ENCODE peak calls at places on chromosomes 16 and 17, in ten cellular contexts. O is natural killer cell; X is SW 1271; E is stomach; I is A172; U is T-helper 2 cell; Y is effector CD8-positive, alpha-beta T cell; J is retina; R is kidney tubule cell; D is hippocampal formation. H is an unnamed sample.

GRCh38 chr17:29572691-29573557 is 4.4 kb downstream of the TP53I13 start:
- DNase-seq in R (peak), O (peak), J (peak), E (peak), D (no peak), U (peak), Y (peak), I (no peak), X (no peak), H (peak)

GRCh38 chr17:74274703-74275340 is 788 bp downstream of the DNAI2 start:
- DNase-seq in I (no peak), E (no peak), D (no peak), J (no peak), R (no peak), X (no peak), U (no peak), O (no peak), Y (no peak), H (no peak)

GRCh38 chr17:47850692-47851573 is at the start of gene SP6:
- DNase-seq in X (no peak), O (peak), R (peak), Y (no peak), D (no peak), J (peak), E (peak), U (peak), I (peak), H (peak)

GRCh38 chr16:63192969-63193368 is 1156.7 kb upstream of the CDH8 start:
- DNase-seq in E (no peak), O (no peak), D (no peak), Y (no peak), X (no peak), R (peak), I (no peak), J (no peak), U (no peak), H (no peak)

GRCh38 chr17:54992797-54993639 is 24.5 kb downstream of the STXBP4 start:
- DNase-seq in U (peak), X (peak), Y (no peak), E (no peak), D (peak), I (peak), R (peak), O (no peak), J (peak), H (peak)

GRCh38 chr16:84041421-84041820 is 1.2 kb downstream of the SLC38A8 start:
- DNase-seq in J (no peak), X (no peak), E (no peak), I (no peak), R (no peak), Y (no peak), D (no peak), U (no peak), O (no peak), H (no peak)

GRCh38 chr16:82361885-82362284 is 191.9 kb upstream of the MPHOSPH6 start:
- DNase-seq in J (no peak), Y (no peak), X (no peak), O (no peak), D (no peak), E (no peak), R (no peak), I (no peak), U (no peak), H (no peak)

GRCh38 chr17:49851387-49852291 is 3.8 kb upstream of the TAC4 start:
- DNase-seq in U (peak), R (peak), J (peak), X (no peak), I (peak), E (peak), Y (peak), D (no peak), O (peak), H (peak)

GRCh38 chr16:2991566-2992261 is 11.5 kb upstream of the PKMYT1 start:
- DNase-seq in I (no peak), O (no peak), D (no peak), U (no peak), Y (no peak), X (no peak), J (no peak), R (no peak), E (no peak), H (no peak)

GRCh38 chr16:89573826-89574680 is 1.5 kb upstream of the CPNE7 start:
- DNase-seq in J (no peak), R (no peak), Y (no peak), D (no peak), I (no peak), U (no peak), O (no peak), E (no peak), X (no peak), H (no peak)

GRCh38 chr16:85615852-85616607 is 2.9 kb downstream of the GSE1 start:
- DNase-seq in O (peak), X (peak), U (peak), J (peak), D (no peak), Y (peak), R (peak), I (peak), E (peak), H (peak)

GRCh38 chr17:909642-910323 is 69.8 kb downstream of the NXN start:
- DNase-seq in I (no peak), Y (no peak), R (no peak), D (no peak), J (no peak), U (no peak), E (no peak), O (no peak), X (peak), H (no peak)

GRCh38 chr17:45231481-45232116 is 9.9 kb downstream of the FMNL1 start:
- DNase-seq in J (no peak), O (no peak), E (peak), X (peak), U (no peak), R (peak), D (no peak), I (no peak), Y (peak), H (no peak)

GRCh38 chr17:39147221-39148185 is 3.9 kb downstream of the PLXDC1 start:
- DNase-seq in R (no peak), O (no peak), U (no peak), E (no peak), D (no peak), I (no peak), J (no peak), X (no peak), Y (no peak), H (no peak)

GRCh38 chr16:74743668-74744299 is 30.8 kb downstream of the FA2H start:
- DNase-seq in O (no peak), J (peak), Y (no peak), U (no peak), X (no peak), I (peak), E (peak), R (peak), D (no peak), H (no peak)

GRCh38 chr16:56681939-56682702 is at the start of gene MT1X:
- DNase-seq in U (peak), D (peak), J (peak), X (peak), R (peak), O (peak), I (peak), E (peak), Y (peak), H (peak)

GRCh38 chr16:84735846-84736586 is 36.2 kb downstream of the USP10 start:
- DNase-seq in U (peak), R (no peak), E (peak), Y (peak), I (peak), D (no peak), X (no peak), O (no peak), J (no peak), H (peak)

GRCh38 chr17:6551909-6552768 is 4.2 kb downstream of the PITPNM3 start:
- DNase-seq in D (no peak), E (peak), O (no peak), U (no peak), X (no peak), J (no peak), I (peak), Y (no peak), R (no peak), H (no peak)

GRCh38 chr16:87725596-87726235 is 40.1 kb downstream of the KLHDC4 start:
- DNase-seq in I (peak), O (peak), Y (no peak), E (no peak), X (no peak), D (no peak), U (no peak), R (no peak), J (no peak), H (no peak)

GRCh38 chr17:63798572-63799113 is 24.7 kb downstream of the DDX42 start:
- DNase-seq in U (no peak), E (no peak), Y (no peak), I (no peak), D (peak), R (no peak), J (no peak), X (no peak), O (no peak), H (no peak)

GRCh38 chr16:90022209-90023077 is 3.2 kb upstream of the DBNDD1 start:
- DNase-seq in O (peak), J (peak), X (peak), R (peak), D (peak), I (peak), Y (peak), U (peak), E (peak), H (peak)

GRCh38 chr16:2826591-2827480 is 3.3 kb upstream of the ZG16B start:
- DNase-seq in Y (no peak), O (no peak), J (no peak), U (no peak), E (no peak), X (no peak), D (no peak), I (no peak), R (no peak), H (no peak)

GRCh38 chr16:31202402-31203385 is at the start of gene PYCARD:
- DNase-seq in U (no peak), R (peak), E (peak), J (peak), D (no peak), O (peak), Y (no peak), I (no peak), X (no peak), H (no peak)

GRCh38 chr17:69913241-69914015 is 161.6 kb upstream of the KCNJ16 start:
- DNase-seq in E (no peak), D (no peak), I (no peak), U (no peak), X (no peak), J (no peak), Y (no peak), O (no peak), R (peak), H (no peak)

GRCh38 chr17:61397086-61397842 is 2.4 kb upstream of the TBX2 start:
- DNase-seq in I (no peak), E (no peak), J (peak), D (no peak), O (no peak), R (no peak), X (no peak), U (no peak), Y (no peak), H (no peak)

GRCh38 chr16:81567987-81568748 is 123.6 kb downstream of the CMIP start:
- DNase-seq in J (no peak), Y (no peak), D (no peak), X (peak), I (peak), U (no peak), E (peak), R (peak), O (no peak), H (no peak)

GRCh38 chr16:66569827-66570405 is 3.7 kb downstream of the CMTM1 start:
- DNase-seq in O (no peak), R (no peak), Y (no peak), D (no peak), E (no peak), U (no peak), J (no peak), I (peak), X (peak), H (no peak)

GRCh38 chr16:2964416-2965223 is 545 bp downstream of the KREMEN2 start:
- DNase-seq in D (no peak), J (peak), O (peak), Y (peak), R (peak), X (peak), I (peak), E (peak), U (peak), H (peak)

H was measured in naive thymus-derived CD8-positive, alpha-beta T cell.